ENCODE peak calls at places on chromosomes 7 and 10, in ten cellular contexts. A is nephron progenitor cell, U is A673, R is MCF 10A, J is coronary artery, M is fibroblast of mammary gland, X is MM.1S, O is hepatocyte, T is omental fat pad, L is lower lobe of right lung. F is an unnamed sample.

GRCh38 chr10:110286841-110287240 is 17.9 kb downstream of the SMNDC1 start:
- DNase-seq in A (no peak), U (no peak), R (no peak), J (no peak), M (no peak), X (no peak), O (no peak), T (no peak), L (no peak), F (no peak)

GRCh38 chr10:72124984-72125383 is 36.6 kb upstream of the SPOCK2 start:
- DNase-seq in A (no peak), U (no peak), R (no peak), J (no peak), M (peak; percentile 48), X (no peak), O (no peak), T (no peak), L (no peak), F (no peak)

GRCh38 chr7:44149571-44150465 is 8.7 kb upstream of the MYL7 start:
- DNase-seq in A (no peak), U (no peak), R (no peak), J (peak; percentile 63), M (peak; percentile 7), X (no peak), O (no peak), T (peak; percentile 16), L (no peak), F (no peak)

GRCh38 chr10:24882047-24882698 is 70.2 kb downstream of the PRTFDC1 start:
- DNase-seq in A (no peak), U (peak; percentile 73), R (peak; percentile 43), J (no peak), M (peak; percentile 71), X (no peak), O (no peak), T (no peak), L (no peak), F (no peak)

GRCh38 chr10:97229322-97229721 is 43.6 kb upstream of the SLIT1 start:
- DNase-seq in A (no peak), U (no peak), R (no peak), J (no peak), M (peak; percentile 57), X (no peak), O (no peak), T (no peak), L (no peak), F (no peak)

GRCh38 chr10:59677253-59677831 is 32.3 kb downstream of the SLC16A9 start:
- DNase-seq in A (no peak), U (no peak), R (no peak), J (no peak), M (no peak), X (no peak), O (no peak), T (no peak), L (no peak), F (no peak)

GRCh38 chr7:142685877-142686508 is 63.3 kb upstream of the PRSS1 start:
- DNase-seq in A (no peak), U (no peak), R (no peak), J (no peak), M (no peak), X (no peak), O (no peak), T (no peak), L (no peak), F (no peak)

GRCh38 chr7:117085769-117086463 is 132.6 kb downstream of the ST7 start:
- DNase-seq in A (no peak), U (no peak), R (no peak), J (no peak), M (peak; percentile 74), X (no peak), O (no peak), T (no peak), L (no peak), F (no peak)

GRCh38 chr7:17184805-17185689 is 113.4 kb upstream of the AHR start:
- DNase-seq in A (no peak), U (no peak), R (no peak), J (no peak), M (peak; percentile 70), X (no peak), O (no peak), T (no peak), L (no peak), F (no peak)

GRCh38 chr10:113735913-113736312 is 15.6 kb upstream of the PLEKHS1 start:
- DNase-seq in A (no peak), U (peak; percentile 46), R (peak; percentile 35), J (no peak), M (peak; percentile 12), X (no peak), O (peak; percentile 59), T (no peak), L (no peak), F (no peak)

GRCh38 chr10:53839437-53840039 is 961.5 kb downstream of the PCDH15 start:
- DNase-seq in A (no peak), U (peak; percentile 31), R (peak; percentile 47), J (no peak), M (peak; percentile 37), X (peak; percentile 59), O (peak; percentile 59), T (no peak), L (no peak), F (no peak)
- TF ChIP-seq CTCF in A (peak; percentile 67), U (peak; percentile 49), R (peak; percentile 60), J (no peak), M (peak; percentile 36), X (peak; percentile 40), O (peak; percentile 78), T (no peak), L (peak; percentile 37), F (peak; percentile 57)

DNA sequence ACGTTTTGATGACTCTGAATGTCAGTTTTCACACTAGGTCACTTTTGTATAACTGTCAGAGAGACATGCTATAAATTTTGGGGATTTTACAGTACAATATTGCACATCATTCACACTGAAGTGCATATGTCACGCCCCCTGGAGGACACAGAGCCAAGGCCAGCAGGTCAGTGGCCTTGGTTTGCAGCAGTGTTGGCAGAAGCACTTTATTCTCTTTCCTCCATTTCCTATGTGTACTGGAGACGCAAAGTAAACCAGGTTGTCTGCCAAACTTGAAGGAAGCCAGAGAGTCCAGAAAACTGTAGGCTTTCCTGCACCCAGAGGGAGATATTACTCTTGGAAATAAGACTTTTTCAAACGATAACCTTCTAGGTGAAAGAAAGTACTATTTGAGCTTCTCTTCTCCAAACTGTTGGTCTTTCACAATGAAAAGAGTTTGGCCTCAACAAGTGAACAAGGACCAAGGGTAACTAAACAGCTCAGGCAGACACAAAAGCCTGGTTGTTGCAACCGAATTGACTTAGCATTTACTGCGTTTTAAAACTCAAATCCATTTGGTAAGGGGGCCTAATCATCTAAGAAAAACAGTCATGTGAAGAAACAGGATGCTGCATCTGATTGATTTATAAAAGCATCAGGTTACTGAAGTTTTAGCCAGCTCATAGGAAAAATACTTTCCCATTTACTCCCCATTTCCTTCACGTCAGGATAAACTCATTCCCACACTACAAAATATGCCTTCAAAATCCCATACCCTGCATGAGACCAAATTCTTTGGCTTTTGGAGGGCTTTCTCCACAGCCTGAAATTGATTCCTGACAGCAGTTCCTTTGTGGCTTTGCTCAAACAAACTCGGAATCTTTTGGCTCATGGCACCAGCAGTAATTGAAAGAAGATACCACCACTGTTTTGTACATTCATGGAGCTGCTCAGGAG is 83.0 kb upstream of the SEC61G start:
- DNase-seq in A (peak; percentile 16), U (no peak), R (peak; percentile 43), J (no peak), M (peak; percentile 86), X (no peak), O (no peak), T (no peak), L (peak; percentile 54), F (peak; percentile 52)
- TF ChIP-seq CTCF in A (peak; percentile 26), U (peak; percentile 26), R (peak; percentile 38), J (no peak), M (peak; percentile 37), X (peak; percentile 38), O (peak; percentile 18), T (no peak), L (peak; percentile 58), F (peak; percentile 43)

DNA sequence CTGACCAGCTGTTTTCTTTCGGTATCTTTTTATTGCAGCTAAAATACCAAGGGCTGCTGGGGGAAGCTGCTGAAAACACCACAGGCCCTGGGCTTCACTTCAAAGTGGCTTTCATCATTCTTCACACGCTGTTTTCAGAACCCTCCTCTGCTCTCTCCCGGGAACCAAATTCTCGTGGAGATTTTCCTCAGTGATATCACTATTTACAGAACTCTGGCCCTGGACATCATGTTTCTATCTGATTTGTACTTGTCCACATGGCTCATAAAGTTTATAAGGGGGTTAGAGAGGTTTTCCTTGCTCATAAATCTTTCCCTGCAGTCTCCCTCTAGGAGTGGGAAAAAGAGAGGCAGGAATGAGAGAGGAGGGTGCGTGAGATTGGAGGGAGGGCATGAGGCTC is 177.4 kb upstream of the NPVF start:
- DNase-seq in A (no peak), U (no peak), R (no peak), J (no peak), M (peak; percentile 8), X (no peak), O (peak; percentile 43), T (no peak), L (no peak), F (no peak)
- TF ChIP-seq CTCF in A (no peak), U (no peak), R (no peak), J (no peak), M (no peak), X (no peak), O (no peak), T (no peak), L (no peak), F (no peak)

DNA sequence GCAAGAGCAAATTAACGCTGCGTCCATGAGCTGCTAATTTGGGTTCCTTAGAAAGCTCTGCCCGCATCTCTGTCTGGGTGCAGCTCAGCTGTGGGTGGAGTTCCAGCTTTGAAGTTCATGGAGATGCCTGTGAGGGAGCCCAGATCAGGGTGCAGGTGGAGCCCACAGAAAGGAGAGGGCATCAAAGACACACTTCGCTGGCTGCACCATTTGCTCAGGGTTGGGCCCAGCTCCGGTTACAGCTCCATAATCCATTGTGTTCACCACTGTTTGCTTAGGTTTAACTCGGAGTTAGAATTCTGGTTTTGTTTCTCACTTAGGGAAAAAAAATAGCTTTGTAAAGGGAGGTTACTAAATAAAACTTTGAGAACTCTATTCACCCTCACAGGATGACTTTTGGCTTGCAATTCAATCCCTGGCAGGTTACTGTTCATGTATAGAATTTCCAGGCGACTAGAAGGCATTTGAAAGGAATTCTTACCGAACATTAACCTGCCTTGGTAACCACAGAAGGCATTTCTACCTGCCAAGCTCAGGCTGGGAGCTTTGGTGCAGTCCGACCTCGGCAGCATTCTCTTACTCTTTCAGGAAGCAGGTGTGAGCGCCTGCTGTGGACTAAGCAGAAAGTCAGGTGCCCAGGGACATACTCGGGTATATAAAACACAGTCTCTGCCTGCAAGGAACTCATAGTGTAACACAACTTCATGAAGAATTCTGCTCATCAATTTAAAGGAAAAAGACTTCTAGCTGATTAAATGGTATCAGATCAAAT is 179.5 kb upstream of the RNF32 start:
- DNase-seq in A (peak; percentile 18), U (no peak), R (no peak), J (no peak), M (no peak), X (peak; percentile 56), O (peak; percentile 43), T (no peak), L (no peak), F (no peak)
- TF ChIP-seq CTCF in A (no peak), U (no peak), R (no peak), J (no peak), M (no peak), X (no peak), O (no peak), T (no peak), L (no peak), F (no peak)

F was measured in glutamatergic neuron.